ENCODE peak calls at places on chromosome 14, in five cellular contexts. One of them, this sample, is unnamed.

GRCh38 chr14:33880330-33880729 is 70.5 kb downstream of the EGLN3 start:
- DNase-seq in tibial nerve: no peak
- DNase-seq in transverse colon: no peak
- DNase-seq in H1: no peak
- DNase-seq in stomach: no peak
- DNase-seq in this sample: no peak

GRCh38 chr14:89394920-89395319 is 22.1 kb downstream of the FOXN3 start:
- DNase-seq in tibial nerve: no peak
- DNase-seq in transverse colon: no peak
- DNase-seq in H1: no peak
- DNase-seq in stomach: peak
- DNase-seq in this sample: no peak

GRCh38 chr14:31898835-31899528 is 178.1 kb upstream of the ARHGAP5 start:
- DNase-seq in tibial nerve: no peak
- DNase-seq in transverse colon: no peak
- DNase-seq in H1: no peak
- DNase-seq in stomach: no peak
- DNase-seq in this sample: no peak

GRCh38 chr14:57390806-57391562 is 598 bp downstream of the NAA30 start:
- DNase-seq in tibial nerve: no peak
- DNase-seq in transverse colon: peak
- DNase-seq in H1: peak
- DNase-seq in stomach: peak
- DNase-seq in this sample: peak

GRCh38 chr14:36009643-36010042 is 166.9 kb downstream of the PTCSC3 start:
- DNase-seq in tibial nerve: no peak
- DNase-seq in transverse colon: no peak
- DNase-seq in H1: no peak
- DNase-seq in stomach: no peak
- DNase-seq in this sample: no peak

GRCh38 chr14:59819446-59820088 is 51.0 kb downstream of the RTN1 start:
- DNase-seq in tibial nerve: no peak
- DNase-seq in transverse colon: no peak
- DNase-seq in H1: no peak
- DNase-seq in stomach: no peak
- DNase-seq in this sample: no peak

GRCh38 chr14:101849125-101849524 is 87.6 kb downstream of the PPP2R5C start:
- DNase-seq in tibial nerve: no peak
- DNase-seq in transverse colon: peak
- DNase-seq in H1: no peak
- DNase-seq in stomach: no peak
- DNase-seq in this sample: no peak

GRCh38 chr14:33736299-33736698 is 214.6 kb downstream of the EGLN3 start:
- DNase-seq in tibial nerve: no peak
- DNase-seq in transverse colon: no peak
- DNase-seq in H1: no peak
- DNase-seq in stomach: no peak
- DNase-seq in this sample: no peak

GRCh38 chr14:20455355-20456300 is 602 bp downstream of the APEX1 start:
- DNase-seq in tibial nerve: no peak
- DNase-seq in transverse colon: no peak
- DNase-seq in H1: no peak
- DNase-seq in stomach: peak
- DNase-seq in this sample: no peak
- TF ChIP-seq POLR2A in tibial nerve: no peak
- TF ChIP-seq POLR2A in transverse colon: peak
- TF ChIP-seq POLR2A in H1: peak
- TF ChIP-seq POLR2A in stomach: no peak
- TF ChIP-seq POLR2A in this sample: no peak

GRCh38 chr14:71745072-71745471 is 187.2 kb upstream of the RGS6 start:
- DNase-seq in tibial nerve: no peak
- DNase-seq in transverse colon: no peak
- DNase-seq in H1: no peak
- DNase-seq in stomach: no peak
- DNase-seq in this sample: no peak

GRCh38 chr14:71749613-71750238 is 182.5 kb upstream of the RGS6 start:
- DNase-seq in tibial nerve: no peak
- DNase-seq in transverse colon: no peak
- DNase-seq in H1: peak
- DNase-seq in stomach: no peak
- DNase-seq in this sample: no peak

GRCh38 chr14:71752111-71752738 is 180.0 kb upstream of the RGS6 start:
- DNase-seq in tibial nerve: no peak
- DNase-seq in transverse colon: no peak
- DNase-seq in H1: no peak
- DNase-seq in stomach: no peak
- DNase-seq in this sample: no peak

GRCh38 chr14:71751264-71751663 is 181.0 kb upstream of the RGS6 start:
- DNase-seq in tibial nerve: no peak
- DNase-seq in transverse colon: no peak
- DNase-seq in H1: no peak
- DNase-seq in stomach: no peak
- DNase-seq in this sample: no peak

DNA sequence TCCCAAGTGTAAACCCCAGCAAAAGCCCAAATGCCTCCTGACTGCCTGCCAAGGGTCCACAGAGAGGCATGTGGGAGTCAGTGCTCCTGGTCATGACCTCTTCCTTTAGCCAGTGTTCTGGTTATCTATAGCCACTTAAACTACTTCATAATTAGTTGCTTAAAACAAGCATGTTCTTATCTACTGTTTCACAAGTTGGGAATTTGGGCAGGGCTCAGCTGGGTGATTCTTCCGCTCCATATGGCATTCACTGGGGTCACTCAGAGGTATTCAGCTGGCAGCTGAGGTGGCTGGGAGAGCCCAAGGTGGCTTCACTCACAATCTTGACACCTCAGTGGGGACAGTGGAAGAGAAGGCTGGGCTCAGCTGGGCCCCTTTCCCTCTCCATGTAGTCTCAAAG is 184.0 kb upstream of the RGS6 start:
- DNase-seq in tibial nerve: no peak
- DNase-seq in transverse colon: no peak
- DNase-seq in H1: no peak
- DNase-seq in stomach: no peak
- DNase-seq in this sample: no peak
- TF ChIP-seq EP300 in tibial nerve: no peak
- TF ChIP-seq EP300 in transverse colon: no peak
- TF ChIP-seq EP300 in H1: no peak
- TF ChIP-seq EP300 in stomach: no peak
- TF ChIP-seq EP300 in this sample: no peak

GRCh38 chr14:70008457-70008856 is 129.2 kb downstream of the SMOC1 start:
- DNase-seq in tibial nerve: no peak
- DNase-seq in transverse colon: no peak
- DNase-seq in H1: no peak
- DNase-seq in stomach: no peak
- DNase-seq in this sample: no peak

GRCh38 chr14:70002589-70003240 is 123.5 kb downstream of the SMOC1 start:
- DNase-seq in tibial nerve: no peak
- DNase-seq in transverse colon: no peak
- DNase-seq in H1: no peak
- DNase-seq in stomach: no peak
- DNase-seq in this sample: no peak

GRCh38 chr14:70004791-70005190 is 125.6 kb downstream of the SMOC1 start:
- DNase-seq in tibial nerve: no peak
- DNase-seq in transverse colon: no peak
- DNase-seq in H1: no peak
- DNase-seq in stomach: no peak
- DNase-seq in this sample: no peak

GRCh38 chr14:70008863-70009262 is 129.6 kb downstream of the SMOC1 start:
- DNase-seq in tibial nerve: no peak
- DNase-seq in transverse colon: no peak
- DNase-seq in H1: no peak
- DNase-seq in stomach: no peak
- DNase-seq in this sample: no peak

GRCh38 chr14:70005281-70005805 is 126.1 kb downstream of the SMOC1 start:
- DNase-seq in tibial nerve: no peak
- DNase-seq in transverse colon: peak
- DNase-seq in H1: no peak
- DNase-seq in stomach: peak
- DNase-seq in this sample: no peak
- TF ChIP-seq POLR2A in tibial nerve: no peak
- TF ChIP-seq POLR2A in transverse colon: no peak
- TF ChIP-seq POLR2A in H1: no peak
- TF ChIP-seq POLR2A in stomach: no peak
- TF ChIP-seq POLR2A in this sample: no peak

DNA sequence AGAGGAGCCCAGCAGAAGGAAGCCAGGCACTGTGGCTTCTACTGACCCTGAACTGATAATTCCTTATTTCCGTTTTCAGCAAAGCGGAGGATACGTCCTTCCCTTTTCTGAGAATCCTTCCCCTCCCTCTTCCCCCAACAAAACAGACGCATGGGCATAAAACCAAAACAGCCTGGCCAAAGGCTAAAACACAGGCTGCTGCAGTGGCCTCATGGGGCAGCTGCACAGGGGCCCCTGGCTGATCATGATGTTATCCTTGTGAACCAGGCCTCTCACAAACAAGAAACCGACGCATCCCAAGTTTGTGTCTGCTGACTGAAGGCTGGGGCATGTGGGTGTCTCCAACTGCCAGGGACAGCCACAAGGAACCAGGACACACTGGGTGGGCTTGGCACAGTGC is 23.4 kb upstream of the STON2 start:
- DNase-seq in tibial nerve: peak
- DNase-seq in transverse colon: no peak
- DNase-seq in H1: no peak
- DNase-seq in stomach: no peak
- DNase-seq in this sample: peak
- TF ChIP-seq EP300 in tibial nerve: no peak
- TF ChIP-seq EP300 in transverse colon: no peak
- TF ChIP-seq EP300 in H1: no peak
- TF ChIP-seq EP300 in stomach: no peak
- TF ChIP-seq EP300 in this sample: no peak

DNA sequence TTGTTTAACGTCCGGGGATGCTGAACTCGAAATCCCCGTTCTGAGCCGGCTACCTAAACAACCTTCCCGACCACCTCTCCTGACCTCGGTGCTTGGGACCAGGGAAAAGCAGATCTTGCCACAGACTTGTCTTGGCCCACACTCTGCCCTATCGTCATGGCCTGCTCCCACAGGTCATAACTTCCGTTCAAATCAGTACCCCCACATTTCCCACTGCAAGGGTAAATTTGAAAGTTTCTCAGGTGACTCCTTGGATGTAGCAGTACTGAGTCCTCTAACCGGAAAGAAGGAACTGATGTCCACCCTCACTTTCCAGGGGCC is 612 bp upstream of the RBM23 start:
- DNase-seq in tibial nerve: no peak
- DNase-seq in transverse colon: no peak
- DNase-seq in H1: no peak
- DNase-seq in stomach: no peak
- DNase-seq in this sample: no peak
- TF ChIP-seq POLR2A in tibial nerve: no peak
- TF ChIP-seq POLR2A in transverse colon: no peak
- TF ChIP-seq POLR2A in H1: no peak
- TF ChIP-seq POLR2A in stomach: no peak
- TF ChIP-seq POLR2A in this sample: no peak

GRCh38 chr14:71665157-71665556 is 267.1 kb upstream of the RGS6 start:
- DNase-seq in tibial nerve: no peak
- DNase-seq in transverse colon: no peak
- DNase-seq in H1: no peak
- DNase-seq in stomach: no peak
- DNase-seq in this sample: no peak

GRCh38 chr14:71665781-71666180 is 266.4 kb upstream of the RGS6 start:
- DNase-seq in tibial nerve: no peak
- DNase-seq in transverse colon: no peak
- DNase-seq in H1: no peak
- DNase-seq in stomach: no peak
- DNase-seq in this sample: no peak

GRCh38 chr14:71659165-71659564 is 273.1 kb upstream of the RGS6 start:
- DNase-seq in tibial nerve: no peak
- DNase-seq in transverse colon: no peak
- DNase-seq in H1: no peak
- DNase-seq in stomach: no peak
- DNase-seq in this sample: no peak

GRCh38 chr14:71661441-71661840 is 270.8 kb upstream of the RGS6 start:
- DNase-seq in tibial nerve: no peak
- DNase-seq in transverse colon: no peak
- DNase-seq in H1: no peak
- DNase-seq in stomach: no peak
- DNase-seq in this sample: no peak

DNA sequence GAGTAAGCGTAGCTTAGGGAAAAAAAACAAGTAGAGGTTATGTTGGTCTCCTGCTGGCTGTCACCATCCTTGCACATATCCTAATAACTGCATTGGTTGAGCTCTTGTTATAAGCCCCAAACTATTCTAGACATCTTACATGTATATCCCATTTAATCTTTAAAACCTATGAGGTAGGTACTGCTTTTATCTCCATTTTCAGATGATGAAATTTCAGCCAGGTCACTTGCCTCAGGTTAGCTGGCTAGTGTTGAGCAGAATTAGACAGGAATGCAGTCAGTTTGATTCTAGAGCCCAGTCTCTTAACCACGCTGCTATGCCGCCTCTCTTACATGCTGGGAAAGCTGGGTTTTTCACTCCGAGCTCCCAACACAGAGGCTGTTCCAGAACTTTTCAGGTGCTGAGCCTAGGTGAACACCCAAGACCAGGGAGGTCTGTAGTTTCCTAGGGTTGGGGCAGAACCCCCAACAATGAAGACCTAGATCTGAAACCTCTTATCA is 269.9 kb upstream of the RGS6 start:
- DNase-seq in tibial nerve: no peak
- DNase-seq in transverse colon: no peak
- DNase-seq in H1: no peak
- DNase-seq in stomach: no peak
- DNase-seq in this sample: no peak
- TF ChIP-seq EP300 in tibial nerve: no peak
- TF ChIP-seq EP300 in transverse colon: no peak
- TF ChIP-seq EP300 in H1: no peak
- TF ChIP-seq EP300 in stomach: no peak
- TF ChIP-seq EP300 in this sample: no peak

DNA sequence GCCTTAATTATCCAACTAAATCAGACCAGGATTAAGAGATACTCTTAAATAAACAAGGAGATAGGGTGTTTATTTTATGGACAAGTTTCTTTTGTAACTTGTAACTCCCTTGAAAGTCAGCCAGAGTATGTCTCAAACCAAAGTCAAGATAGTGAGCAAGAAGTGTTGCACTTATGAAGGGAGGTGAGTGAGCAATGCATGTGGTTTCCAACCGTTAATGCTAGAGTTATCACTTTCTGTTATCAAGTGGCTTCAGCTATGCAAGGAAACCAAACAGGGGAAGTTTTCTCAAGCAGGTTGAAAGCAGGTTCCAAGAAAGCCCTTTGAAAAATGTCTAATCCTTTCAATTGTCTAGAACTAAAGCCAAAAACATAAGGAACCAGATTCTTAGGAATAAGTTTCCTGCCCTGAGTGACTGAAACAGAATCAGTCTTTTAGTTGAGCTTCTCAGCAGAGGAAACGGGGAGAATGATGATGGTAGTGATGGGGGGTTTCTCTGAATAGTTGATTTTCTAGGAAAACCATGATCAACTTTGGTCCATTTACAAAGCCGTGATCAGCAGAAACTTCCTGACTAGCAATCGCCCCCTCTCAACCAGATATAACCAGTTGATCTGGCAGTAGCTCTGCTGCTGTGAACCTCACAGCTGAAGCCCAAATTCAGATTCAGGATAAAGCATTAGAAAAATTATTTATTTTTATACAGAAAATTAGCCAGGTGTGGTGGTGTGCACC is 128.4 kb downstream of the DAD1 start:
- DNase-seq in tibial nerve: no peak
- DNase-seq in transverse colon: no peak
- DNase-seq in H1: no peak
- DNase-seq in stomach: no peak
- DNase-seq in this sample: no peak
- TF ChIP-seq POLR2A in tibial nerve: no peak
- TF ChIP-seq POLR2A in transverse colon: no peak
- TF ChIP-seq POLR2A in H1: no peak
- TF ChIP-seq POLR2A in stomach: no peak
- TF ChIP-seq POLR2A in this sample: no peak